ENCODE peak calls at places on chromosomes 7 and 10, in four cellular contexts. T is IMR-90, W is A549, Q is GM23338. R is an unnamed sample.

GRCh38 chr10:113915540-113915939 is 61.1 kb downstream of the NHLRC2 start:
- DNase-seq in T (no peak), W (no peak), Q (no peak), R (no peak)

GRCh38 chr7:77667459-77668090 is 28.7 kb upstream of the RSBN1L start:
- DNase-seq in T (peak), W (no peak), Q (no peak), R (peak)

GRCh38 chr10:13803566-13804554 is 217.1 kb downstream of the PRPF18 start:
- DNase-seq in T (peak), W (no peak), Q (no peak), R (no peak)

GRCh38 chr10:132962623-132963429 is 20.5 kb upstream of the CFAP46 start:
- DNase-seq in T (peak), W (no peak), Q (no peak), R (peak)

GRCh38 chr7:46900312-46901263 is 681.3 kb downstream of the TNS3 start:
- DNase-seq in T (peak), W (no peak), Q (no peak), R (no peak)

GRCh38 chr10:130352291-130352645 is 216.1 kb downstream of the GLRX3 start:
- DNase-seq in T (no peak), W (no peak), Q (no peak), R (no peak)

GRCh38 chr7:151396328-151396970 is 13.4 kb downstream of the WDR86 start:
- DNase-seq in T (no peak), W (no peak), Q (no peak), R (no peak)

GRCh38 chr7:42103456-42103855 is 133.6 kb downstream of the GLI3 start:
- DNase-seq in T (peak), W (no peak), Q (no peak), R (no peak)

GRCh38 chr10:103739039-103739764 is 116.2 kb downstream of the SH3PXD2A start:
- DNase-seq in T (peak), W (no peak), Q (peak), R (peak)

GRCh38 chr7:30057741-30058140 is 29.5 kb downstream of the PLEKHA8 start:
- DNase-seq in T (peak), W (no peak), Q (no peak), R (peak)

GRCh38 chr10:15896654-15897053 is 36.3 kb upstream of the MINDY3 start:
- DNase-seq in T (no peak), W (no peak), Q (peak), R (no peak)

GRCh38 chr7:13821152-13821787 is 168.2 kb downstream of the ETV1 start:
- DNase-seq in T (peak), W (no peak), Q (no peak), R (peak)

GRCh38 chr7:103765891-103766290 is 223.6 kb downstream of the RELN start:
- DNase-seq in T (peak), W (no peak), Q (peak), R (no peak)

GRCh38 chr10:19819419-19820033 is 3.3 kb downstream of the PLXDC2 start:
- DNase-seq in T (peak), W (peak), Q (peak), R (peak)

GRCh38 chr10:83990126-83990525 is 149.2 kb upstream of the GHITM start:
- DNase-seq in T (no peak), W (no peak), Q (no peak), R (no peak)

GRCh38 chr10:97601268-97602215 is 12.0 kb downstream of the C10orf62 start:
- DNase-seq in T (no peak), W (no peak), Q (no peak), R (no peak)

GRCh38 chr7:149685455-149685854 is 87.9 kb downstream of the ZNF467 start:
- DNase-seq in T (no peak), W (no peak), Q (no peak), R (peak)

GRCh38 chr10:18094793-18095192 is 45.4 kb upstream of the CACNB2 start:
- DNase-seq in T (no peak), W (no peak), Q (peak), R (no peak)

GRCh38 chr7:1691096-1691495 is 21.0 kb downstream of the ELFN1 start:
- DNase-seq in T (no peak), W (no peak), Q (no peak), R (no peak)

GRCh38 chr10:31697271-31698168 is 231.1 kb downstream of the ARHGAP12 start:
- DNase-seq in T (peak), W (no peak), Q (no peak), R (peak)

GRCh38 chr10:119409906-119410305 is 132.6 kb downstream of the RGS10 start:
- DNase-seq in T (peak), W (no peak), Q (no peak), R (no peak)

GRCh38 chr7:76325092-76325491 is 22.6 kb downstream of the HSPB1 start:
- DNase-seq in T (no peak), W (no peak), Q (no peak), R (no peak)

GRCh38 chr10:13700461-13701144 is 113.8 kb downstream of the PRPF18 start:
- DNase-seq in T (no peak), W (no peak), Q (no peak), R (no peak)

GRCh38 chr7:138613630-138614029 is 87.5 kb downstream of the SVOPL start:
- DNase-seq in T (no peak), W (no peak), Q (no peak), R (no peak)

GRCh38 chr10:7988985-7989384 is 65.5 kb upstream of the GATA3 start:
- DNase-seq in T (no peak), W (no peak), Q (peak), R (no peak)

GRCh38 chr10:75672842-75673241 is 241.4 kb downstream of the LRMDA start:
- DNase-seq in T (peak), W (no peak), Q (no peak), R (no peak)

GRCh38 chr7:159118220-159118595 is 26.5 kb downstream of the VIPR2 start:
- DNase-seq in T (no peak), W (no peak), Q (no peak), R (no peak)

GRCh38 chr7:30521532-30521931 is 16.9 kb upstream of the GGCT start:
- DNase-seq in T (peak), W (no peak), Q (no peak), R (peak)

GRCh38 chr7:94445696-94446194 is 51.0 kb downstream of the COL1A2 start:
- DNase-seq in T (no peak), W (no peak), Q (no peak), R (no peak)

GRCh38 chr10:69866688-69867461 is 65.2 kb downstream of the COL13A1 start:
- DNase-seq in T (peak), W (no peak), Q (peak), R (peak)

GRCh38 chr10:28241766-28242399 is 61.0 kb downstream of the MPP7 start:
- DNase-seq in T (peak), W (peak), Q (peak), R (peak)

GRCh38 chr10:63798599-63799498 is 277.6 kb downstream of the REEP3 start:
- DNase-seq in T (peak), W (no peak), Q (peak), R (peak)

GRCh38 chr10:100986623-100986951 is 710 bp downstream of the MRPL43 start:
- DNase-seq in T (no peak), W (no peak), Q (no peak), R (no peak)
- H3K4me3 ChIP-seq in T (peak), W (peak), Q (peak), R (peak)

DNA sequence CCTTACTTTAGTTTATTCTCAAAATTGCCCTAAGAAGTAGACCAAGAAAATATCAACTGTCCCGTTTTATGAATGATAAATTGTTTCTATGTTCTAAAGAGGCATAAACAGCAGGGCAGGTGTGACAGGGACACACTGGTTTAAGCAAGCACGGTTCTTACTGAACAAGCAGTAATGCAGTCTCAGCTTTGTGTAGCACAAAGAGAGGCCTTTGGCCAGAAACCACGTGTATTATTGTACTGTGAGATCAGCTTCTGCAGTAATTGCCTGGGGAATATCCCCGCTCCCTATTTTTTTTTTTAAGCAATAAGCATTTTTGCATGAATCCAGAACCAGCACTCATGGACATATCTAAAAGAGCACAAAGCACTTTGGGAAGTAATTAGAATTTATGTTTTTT is 255.4 kb downstream of the WDR11 start:
- DNase-seq in T (no peak), W (no peak), Q (no peak), R (no peak)
- H3K4me3 ChIP-seq in T (no peak), W (no peak), Q (no peak), R (no peak)

GRCh38 chr7:33039257-33039904 is 23.2 kb downstream of the NT5C3A start:
- DNase-seq in T (no peak), W (no peak), Q (no peak), R (no peak)
- H3K4me3 ChIP-seq in T (peak), W (peak), Q (no peak), R (peak)

GRCh38 chr10:24463683-24464426 is 254.9 kb downstream of the KIAA1217 start:
- DNase-seq in T (peak), W (no peak), Q (no peak), R (peak)

GRCh38 chr10:24465124-24465874 is 256.4 kb downstream of the KIAA1217 start:
- DNase-seq in T (peak), W (no peak), Q (no peak), R (peak)

GRCh38 chr10:24462889-24463552 is 254.1 kb downstream of the KIAA1217 start:
- DNase-seq in T (no peak), W (no peak), Q (no peak), R (no peak)

GRCh38 chr10:24459836-24460235 is 250.9 kb downstream of the KIAA1217 start:
- DNase-seq in T (no peak), W (no peak), Q (no peak), R (no peak)

GRCh38 chr10:24462340-24462739 is 253.4 kb downstream of the KIAA1217 start:
- DNase-seq in T (no peak), W (no peak), Q (no peak), R (no peak)
- H3K4me3 ChIP-seq in T (no peak), W (no peak), Q (no peak), R (no peak)

GRCh38 chr7:74290590-74290950 is 1.4 kb downstream of the CLIP2 start:
- DNase-seq in T (no peak), W (no peak), Q (no peak), R (no peak)

GRCh38 chr7:74291535-74291934 is 2.3 kb downstream of the CLIP2 start:
- DNase-seq in T (no peak), W (no peak), Q (no peak), R (no peak)

GRCh38 chr7:74289018-74289659 is at the start of gene CLIP2:
- DNase-seq in T (peak), W (peak), Q (peak), R (peak)

GRCh38 chr7:74289660-74290589 is 718 bp downstream of the CLIP2 start:
- DNase-seq in T (no peak), W (no peak), Q (peak), R (peak)

GRCh38 chr7:74290999-74291441 is 1.8 kb downstream of the CLIP2 start:
- DNase-seq in T (no peak), W (no peak), Q (peak), R (no peak)
- H3K4me3 ChIP-seq in T (peak), W (peak), Q (peak), R (peak)

DNA sequence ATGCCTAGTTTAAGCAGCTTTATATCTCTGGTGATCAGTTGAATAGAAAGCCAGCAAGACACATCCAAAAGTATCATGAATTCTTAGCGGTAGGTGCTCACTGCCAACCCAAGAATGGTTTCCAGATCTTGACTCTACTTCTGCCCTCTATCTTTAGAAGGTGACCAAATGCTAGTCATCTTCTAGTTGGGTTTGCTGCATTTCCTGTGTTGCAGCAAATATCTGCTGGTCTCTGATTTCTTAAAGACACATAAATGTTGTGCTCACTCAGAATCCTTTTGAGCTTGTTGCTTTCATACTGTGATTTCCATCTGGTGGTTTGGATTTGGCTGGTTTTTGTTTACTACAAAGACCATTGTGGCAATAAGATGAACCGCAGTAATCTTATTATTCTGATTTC is 2.2 kb downstream of the CDC123 start:
- DNase-seq in T (no peak), W (no peak), Q (no peak), R (no peak)
- H3K4me3 ChIP-seq in T (no peak), W (no peak), Q (no peak), R (no peak)

GRCh38 chr7:4607321-4607729 is 74.8 kb upstream of the FOXK1 start:
- DNase-seq in T (no peak), W (no peak), Q (no peak), R (no peak)

GRCh38 chr7:4602905-4603842 is 78.9 kb upstream of the FOXK1 start:
- DNase-seq in T (no peak), W (no peak), Q (no peak), R (no peak)

GRCh38 chr7:4604456-4604940 is 77.6 kb upstream of the FOXK1 start:
- DNase-seq in T (no peak), W (no peak), Q (no peak), R (no peak)

GRCh38 chr7:4603843-4604231 is 78.3 kb upstream of the FOXK1 start:
- DNase-seq in T (no peak), W (no peak), Q (no peak), R (no peak)

GRCh38 chr7:4606776-4607175 is 75.3 kb upstream of the FOXK1 start:
- DNase-seq in T (no peak), W (no peak), Q (no peak), R (no peak)
- H3K4me3 ChIP-seq in T (no peak), W (no peak), Q (no peak), R (no peak)

GRCh38 chr10:244227-244626 is 109.0 kb downstream of the ZMYND11 start:
- DNase-seq in T (no peak), W (no peak), Q (no peak), R (no peak)

GRCh38 chr10:241451-241850 is 106.2 kb downstream of the ZMYND11 start:
- DNase-seq in T (no peak), W (no peak), Q (no peak), R (peak)

GRCh38 chr10:235921-236320 is 100.7 kb downstream of the ZMYND11 start:
- DNase-seq in T (no peak), W (no peak), Q (no peak), R (peak)

GRCh38 chr10:234708-235406 is 99.6 kb downstream of the ZMYND11 start:
- DNase-seq in T (no peak), W (no peak), Q (no peak), R (no peak)

DNA sequence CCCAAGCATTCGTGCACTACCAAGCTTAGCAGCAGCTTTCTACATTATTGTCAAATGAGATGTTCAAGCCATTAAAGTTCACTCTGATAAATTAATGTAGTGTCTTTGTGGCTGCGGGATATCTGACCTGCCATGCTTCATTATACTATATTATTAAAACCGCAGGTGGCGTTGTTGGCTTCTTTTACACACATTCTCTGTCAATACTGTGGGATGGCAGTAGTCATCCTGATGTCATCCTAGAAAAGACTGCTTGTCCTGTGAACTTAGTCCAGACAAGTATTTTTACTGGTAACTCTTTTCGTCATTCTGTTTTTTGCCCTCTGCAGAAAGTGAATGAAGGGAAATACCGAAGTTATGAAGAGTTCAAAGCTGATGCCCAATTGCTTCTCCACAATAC is 103.9 kb downstream of the ZMYND11 start:
- DNase-seq in T (peak), W (no peak), Q (no peak), R (no peak)
- H3K4me3 ChIP-seq in T (no peak), W (no peak), Q (no peak), R (no peak)

GRCh38 chr7:55133630-55134392 is 115.0 kb downstream of the EGFR start:
- DNase-seq in T (peak), W (peak), Q (no peak), R (peak)
- H3K4me3 ChIP-seq in T (no peak), W (peak), Q (no peak), R (no peak)